ENCODE peak calls at places on chromosomes 4 and X, in nine cellular contexts. J is lung; U is CD8-positive, alpha-beta memory T cell; B is small intestine; N is progenitor cell of endocrine pancreas; M is AG04450; R is colonic mucosa; S is activated CD4-positive, alpha-beta T cell treated with anti-CD3 and anti-CD28 coated beads, Interleukin-2, amount 10 ng/mL, durations not matched to agents 7 days and 5 days; W is ascending aorta. D is an unnamed sample.

GRCh38 chr4:142815834-142816233 is 30.3 kb downstream of the INPP4B start:
- DNase-seq in J (no peak), U (no peak), B (no peak), N (no peak), M (no peak), R (no peak), S (peak), W (no peak), D (no peak)

GRCh38 chr4:95522682-95523410 is 25.9 kb downstream of the UNC5C start:
- DNase-seq in J (no peak), U (no peak), B (no peak), N (no peak), M (no peak), R (no peak), S (no peak), W (no peak), D (no peak)

GRCh38 chr4:15031197-15031596 is 28.9 kb downstream of the CPEB2 start:
- DNase-seq in J (no peak), U (no peak), B (no peak), N (no peak), M (no peak), R (no peak), S (no peak), W (no peak), D (no peak)

GRCh38 chr4:153518637-153519384 is 52.7 kb downstream of the TMEM131L start:
- DNase-seq in J (no peak), U (no peak), B (peak), N (no peak), M (no peak), R (peak), S (peak), W (no peak), D (no peak)

GRCh38 chr4:97910005-97910404 is 233.3 kb downstream of the STPG2 start:
- DNase-seq in J (no peak), U (no peak), B (no peak), N (no peak), M (no peak), R (no peak), S (no peak), W (no peak), D (no peak)

GRCh38 chrX:22366866-22367265 is 94.2 kb downstream of the CBLL2 start:
- DNase-seq in J (no peak), U (no peak), B (no peak), N (no peak), M (no peak), R (no peak), S (no peak), W (no peak), D (no peak)

GRCh38 chrX:63657821-63658220 is 127.2 kb downstream of the ARHGEF9 start:
- DNase-seq in J (peak), U (no peak), B (no peak), N (no peak), M (peak), R (no peak), S (no peak), W (peak), D (no peak)

GRCh38 chrX:3142259-3143042 is 101.2 kb downstream of the ARSF start:
- DNase-seq in J (no peak), U (peak), B (no peak), N (no peak), M (no peak), R (no peak), S (no peak), W (no peak), D (no peak)

GRCh38 chr4:110614981-110615365 is 7.9 kb downstream of the PITX2 start:
- DNase-seq in J (no peak), U (no peak), B (peak), N (no peak), M (no peak), R (no peak), S (no peak), W (no peak), D (no peak)

GRCh38 chr4:53465291-53465690 is 87.8 kb downstream of the FIP1L1 start:
- DNase-seq in J (no peak), U (no peak), B (no peak), N (no peak), M (no peak), R (no peak), S (no peak), W (no peak), D (no peak)

GRCh38 chr4:63348735-63349673 is 1060.2 kb downstream of the TECRL start:
- DNase-seq in J (no peak), U (no peak), B (no peak), N (no peak), M (no peak), R (no peak), S (no peak), W (no peak), D (peak)

GRCh38 chr4:121599049-121599448 is 97.7 kb downstream of the ANXA5 start:
- DNase-seq in J (no peak), U (no peak), B (no peak), N (no peak), M (no peak), R (no peak), S (no peak), W (no peak), D (no peak)

GRCh38 chrX:109040057-109040456 is 303.7 kb upstream of the IRS4 start:
- DNase-seq in J (no peak), U (no peak), B (no peak), N (no peak), M (no peak), R (no peak), S (no peak), W (no peak), D (no peak)

GRCh38 chrX:123971963-123972362 is 10.5 kb downstream of the STAG2 start:
- DNase-seq in J (no peak), U (no peak), B (no peak), N (no peak), M (no peak), R (no peak), S (no peak), W (no peak), D (no peak)

GRCh38 chrX:2894885-2895292 is 34.2 kb downstream of the ARSD start:
- DNase-seq in J (peak), U (no peak), B (peak), N (no peak), M (peak), R (peak), S (no peak), W (no peak), D (no peak)

GRCh38 chr4:140754918-140755810 is 1.0 kb downstream of the TBC1D9 start:
- DNase-seq in J (no peak), U (no peak), B (peak), N (no peak), M (no peak), R (peak), S (no peak), W (no peak), D (no peak)

GRCh38 chrX:118178450-118178849 is 61.8 kb upstream of the KLHL13 start:
- DNase-seq in J (no peak), U (no peak), B (no peak), N (no peak), M (no peak), R (no peak), S (no peak), W (no peak), D (no peak)

GRCh38 chr4:138090918-138091659 is 151.1 kb downstream of the SLC7A11 start:
- DNase-seq in J (no peak), U (no peak), B (no peak), N (no peak), M (no peak), R (no peak), S (no peak), W (no peak), D (no peak)

GRCh38 chr4:137861682-137862081 is 329.4 kb upstream of the PCDH18 start:
- DNase-seq in J (no peak), U (no peak), B (no peak), N (no peak), M (peak), R (no peak), S (no peak), W (no peak), D (peak)

GRCh38 chr4:121728066-121728465 is 31.3 kb upstream of the ANXA5 start:
- DNase-seq in J (no peak), U (no peak), B (no peak), N (no peak), M (no peak), R (no peak), S (no peak), W (no peak), D (no peak)

GRCh38 chrX:74923942-74924448 is 1.3 kb downstream of the NEXMIF start:
- DNase-seq in J (no peak), U (peak), B (no peak), N (no peak), M (no peak), R (peak), S (peak), W (no peak), D (peak)

GRCh38 chr4:36427696-36428095 is 146.3 kb downstream of the DTHD1 start:
- DNase-seq in J (no peak), U (no peak), B (no peak), N (no peak), M (no peak), R (no peak), S (no peak), W (no peak), D (no peak)

GRCh38 chr4:8754634-8755589 is 116.7 kb downstream of the HMX1 start:
- DNase-seq in J (no peak), U (no peak), B (no peak), N (no peak), M (no peak), R (no peak), S (no peak), W (no peak), D (no peak)

D was measured in GM20000.